ENCODE peak calls at places on chromosomes 5 and 9, in eight cellular contexts. X is esophagus squamous epithelium, G is adrenal gland, A is stomach, Z is IMR-90, B is lower leg skin, Y is heart left ventricle, S is A549. L is an unnamed sample.

GRCh38 chr9:22683393-22684075 is 236.9 kb downstream of the DMRTA1 start:
- DNase-seq in X (no peak), G (no peak), A (no peak), Z (peak), B (no peak), Y (no peak), S (no peak), L (no peak)

GRCh38 chr9:120733190-120733589 is 18.9 kb upstream of the MEGF9 start:
- DNase-seq in X (no peak), G (no peak), A (peak), Z (peak), B (no peak), Y (peak), S (no peak), L (no peak)

GRCh38 chr5:99037668-99038067 is 108.9 kb upstream of the CHD1 start:
- DNase-seq in X (no peak), G (no peak), A (peak), Z (no peak), B (no peak), Y (no peak), S (no peak), L (no peak)

GRCh38 chr5:68484307-68485068 is 268.9 kb downstream of the PIK3R1 start:
- DNase-seq in X (no peak), G (no peak), A (no peak), Z (peak), B (no peak), Y (no peak), S (no peak), L (no peak)

GRCh38 chr9:7137040-7137439 is 379.3 kb downstream of the KDM4C start:
- DNase-seq in X (no peak), G (peak), A (no peak), Z (no peak), B (no peak), Y (peak), S (no peak), L (peak)

GRCh38 chr5:93421498-93421897 is 159.5 kb downstream of the NR2F1-AS1 start:
- DNase-seq in X (no peak), G (no peak), A (no peak), Z (no peak), B (no peak), Y (no peak), S (no peak), L (no peak)

GRCh38 chr5:38660194-38660668 is 103.8 kb upstream of the LIFR start:
- DNase-seq in X (no peak), G (no peak), A (no peak), Z (no peak), B (no peak), Y (peak), S (no peak), L (no peak)

GRCh38 chr9:95147452-95147851 is 170.1 kb downstream of the FANCC start:
- DNase-seq in X (no peak), G (no peak), A (no peak), Z (peak), B (no peak), Y (no peak), S (no peak), L (no peak)

GRCh38 chr5:51829691-51830090 is 446.4 kb downstream of the ISL1 start:
- DNase-seq in X (no peak), G (no peak), A (no peak), Z (no peak), B (no peak), Y (no peak), S (no peak), L (no peak)

GRCh38 chr9:105967798-105968197 is 273.5 kb downstream of the TMEM38B start:
- DNase-seq in X (no peak), G (no peak), A (no peak), Z (no peak), B (no peak), Y (no peak), S (no peak), L (peak)

GRCh38 chr5:81422671-81423070 is 28.7 kb upstream of the ACOT12 start:
- DNase-seq in X (no peak), G (no peak), A (no peak), Z (peak), B (no peak), Y (no peak), S (peak), L (no peak)

GRCh38 chr9:114413909-114414308 is 26.1 kb upstream of the AKNA start:
- DNase-seq in X (no peak), G (peak), A (no peak), Z (peak), B (no peak), Y (no peak), S (no peak), L (no peak)

GRCh38 chr9:122382901-122383850 is 12.4 kb downstream of the PTGS1 start:
- DNase-seq in X (no peak), G (no peak), A (no peak), Z (peak), B (no peak), Y (no peak), S (no peak), L (no peak)

GRCh38 chr5:8906303-8906967 is 639.4 kb downstream of the SEMA5A start:
- DNase-seq in X (no peak), G (no peak), A (no peak), Z (peak), B (no peak), Y (no peak), S (no peak), L (no peak)

GRCh38 chr9:127086771-127087170 is 35.7 kb downstream of the ANGPTL2 start:
- DNase-seq in X (no peak), G (peak), A (no peak), Z (no peak), B (no peak), Y (no peak), S (no peak), L (no peak)

GRCh38 chr5:93274291-93274690 is 306.7 kb downstream of the NR2F1-AS1 start:
- DNase-seq in X (no peak), G (no peak), A (no peak), Z (peak), B (no peak), Y (no peak), S (no peak), L (no peak)

GRCh38 chr9:108463927-108464606 is 391.7 kb downstream of the ACTL7B start:
- DNase-seq in X (no peak), G (no peak), A (no peak), Z (no peak), B (no peak), Y (no peak), S (no peak), L (no peak)

GRCh38 chr5:177542816-177543472 is 11.4 kb downstream of the FAM193B start:
- DNase-seq in X (no peak), G (no peak), A (no peak), Z (no peak), B (no peak), Y (no peak), S (no peak), L (no peak)

GRCh38 chr5:131460867-131461572 is 174.0 kb downstream of the RAPGEF6 start:
- DNase-seq in X (no peak), G (no peak), A (no peak), Z (peak), B (no peak), Y (no peak), S (no peak), L (no peak)

GRCh38 chr9:133968966-133969617 is 23.0 kb downstream of the VAV2 start:
- DNase-seq in X (no peak), G (no peak), A (no peak), Z (no peak), B (no peak), Y (peak), S (no peak), L (no peak)
- TF ChIP-seq POLR2A in X (no peak), G (no peak), A (no peak), Z (no peak), B (no peak), Y (no peak), S (no peak), L (no peak)

GRCh38 chr5:62582198-62582597 is 3.6 kb downstream of the LRRC70 start:
- DNase-seq in X (no peak), G (no peak), A (no peak), Z (no peak), B (no peak), Y (no peak), S (no peak), L (no peak)

GRCh38 chr5:62578540-62578939 is at the start of gene LRRC70:
- DNase-seq in X (no peak), G (no peak), A (no peak), Z (peak), B (no peak), Y (no peak), S (no peak), L (no peak)

GRCh38 chr5:62577488-62577887 is 1.1 kb upstream of the LRRC70 start:
- DNase-seq in X (no peak), G (no peak), A (no peak), Z (no peak), B (no peak), Y (no peak), S (no peak), L (no peak)

GRCh38 chr5:62576570-62577172 is 1.9 kb upstream of the LRRC70 start:
- DNase-seq in X (no peak), G (no peak), A (no peak), Z (no peak), B (no peak), Y (no peak), S (no peak), L (no peak)

GRCh38 chr5:62579761-62580160 is 1.1 kb downstream of the LRRC70 start:
- DNase-seq in X (no peak), G (no peak), A (no peak), Z (no peak), B (no peak), Y (no peak), S (no peak), L (no peak)
- H3K4me3 ChIP-seq in X (no peak), G (no peak), A (no peak), Z (no peak), B (no peak), Y (peak), S (no peak), L (peak)

GRCh38 chr5:1130218-1130946 is 18.5 kb upstream of the SLC12A7 start:
- DNase-seq in X (no peak), G (no peak), A (peak), Z (no peak), B (no peak), Y (no peak), S (no peak), L (no peak)
- TF ChIP-seq POLR2A in X (no peak), G (no peak), A (peak), Z (no peak), B (no peak), Y (no peak), S (no peak), L (no peak)

GRCh38 chr5:135833961-135834638 is 363 bp upstream of the SLC25A48 start:
- DNase-seq in X (no peak), G (no peak), A (no peak), Z (no peak), B (no peak), Y (no peak), S (no peak), L (no peak)
- H3K4me3 ChIP-seq in X (peak), G (no peak), A (peak), Z (no peak), B (no peak), Y (peak), S (peak), L (peak)

DNA sequence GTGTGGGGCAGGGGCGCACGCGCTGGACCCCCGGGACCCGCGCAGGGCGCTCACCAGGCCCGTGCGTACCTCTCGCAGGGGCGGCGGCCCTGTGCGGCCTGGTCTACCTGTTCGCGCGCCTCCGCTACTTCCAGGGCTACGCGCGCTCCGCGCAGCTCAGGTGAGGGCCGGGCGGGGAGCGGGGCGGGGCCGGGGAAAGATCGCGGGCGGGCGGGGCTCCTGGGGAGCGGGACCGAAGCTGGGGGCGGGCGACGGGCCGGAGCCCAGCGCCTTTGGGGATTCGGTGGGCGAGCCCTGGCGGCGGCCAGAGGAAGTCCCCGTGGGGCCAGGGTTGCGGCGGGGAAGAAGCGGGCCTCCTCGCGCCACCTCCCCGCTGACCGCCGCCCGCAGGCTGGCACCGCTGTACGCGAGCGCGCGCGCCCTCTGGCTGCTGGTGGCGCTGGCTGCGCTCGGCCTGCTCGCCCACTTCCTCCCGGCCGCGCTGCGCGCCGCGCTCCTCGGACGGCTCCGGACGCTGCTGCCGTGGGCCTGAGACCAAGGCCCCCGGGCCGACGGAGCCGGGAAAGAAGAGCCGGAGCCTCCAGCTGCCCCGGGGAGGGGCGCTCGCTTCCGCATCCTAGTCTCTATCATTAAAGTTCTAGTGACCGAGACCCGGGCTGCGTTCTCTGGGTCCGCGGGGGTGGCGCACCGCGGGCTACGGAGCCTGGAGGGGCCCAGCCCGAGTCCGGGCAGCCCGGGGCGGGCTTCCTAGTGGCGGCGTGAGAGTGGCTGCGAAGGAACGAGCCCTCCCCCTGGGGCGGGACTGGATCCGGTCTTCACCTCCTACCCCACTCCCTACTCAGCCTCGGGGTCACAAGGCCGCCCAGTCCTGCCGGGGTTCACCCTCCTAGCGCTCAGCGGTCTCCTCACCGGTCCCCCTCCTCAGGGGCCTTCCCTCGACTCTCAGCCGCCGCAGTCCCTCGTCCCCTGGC is 2.4 kb downstream of the LTC4S start:
- DNase-seq in X (no peak), G (peak), A (peak), Z (peak), B (peak), Y (peak), S (no peak), L (no peak)
- TF ChIP-seq POLR2A in X (peak), G (peak), A (no peak), Z (peak), B (no peak), Y (peak), S (peak), L (peak)

DNA sequence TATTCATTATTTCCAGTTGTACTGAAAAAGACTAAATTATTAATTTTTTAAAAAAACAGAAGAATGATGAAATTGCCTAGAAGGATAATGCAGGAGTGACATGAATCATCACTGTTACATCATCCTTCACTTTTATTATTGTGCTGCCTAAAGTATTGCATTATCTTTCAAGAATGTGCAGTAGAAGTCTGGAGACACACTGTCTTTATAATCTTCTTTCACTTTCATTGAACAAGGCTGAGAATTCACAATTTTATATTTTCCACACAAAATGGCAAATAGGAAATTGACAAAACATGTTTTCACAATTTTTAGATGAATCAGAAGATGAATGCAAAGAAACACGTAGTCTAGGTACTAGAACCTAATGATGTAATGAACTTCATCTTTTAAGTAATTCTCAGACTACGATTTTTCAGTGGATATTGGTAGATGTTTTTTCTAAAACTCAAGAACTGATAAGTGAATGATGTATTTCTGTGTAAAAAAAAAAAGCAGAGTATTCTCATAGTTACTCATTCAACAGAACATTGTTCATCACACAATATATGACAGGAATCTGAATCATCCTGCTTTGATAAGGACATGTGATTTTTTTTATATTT is 131.5 kb upstream of the GRHPR start:
- DNase-seq in X (no peak), G (no peak), A (no peak), Z (peak), B (no peak), Y (no peak), S (no peak), L (no peak)
- H3K4me3 ChIP-seq in X (no peak), G (no peak), A (no peak), Z (no peak), B (no peak), Y (no peak), S (peak), L (no peak)

GRCh38 chr9:98795295-98795955 is 930 bp downstream of the ANKS6 start:
- DNase-seq in X (no peak), G (no peak), A (no peak), Z (no peak), B (no peak), Y (no peak), S (no peak), L (no peak)

GRCh38 chr9:98795970-98796363 is 388 bp downstream of the ANKS6 start:
- DNase-seq in X (no peak), G (no peak), A (peak), Z (no peak), B (no peak), Y (no peak), S (no peak), L (no peak)

GRCh38 chr9:98797491-98797890 is 1.1 kb upstream of the ANKS6 start:
- DNase-seq in X (no peak), G (no peak), A (no peak), Z (no peak), B (no peak), Y (no peak), S (no peak), L (no peak)

GRCh38 chr9:98798254-98798653 is 1.9 kb upstream of the ANKS6 start:
- DNase-seq in X (no peak), G (no peak), A (no peak), Z (no peak), B (no peak), Y (no peak), S (no peak), L (no peak)

DNA sequence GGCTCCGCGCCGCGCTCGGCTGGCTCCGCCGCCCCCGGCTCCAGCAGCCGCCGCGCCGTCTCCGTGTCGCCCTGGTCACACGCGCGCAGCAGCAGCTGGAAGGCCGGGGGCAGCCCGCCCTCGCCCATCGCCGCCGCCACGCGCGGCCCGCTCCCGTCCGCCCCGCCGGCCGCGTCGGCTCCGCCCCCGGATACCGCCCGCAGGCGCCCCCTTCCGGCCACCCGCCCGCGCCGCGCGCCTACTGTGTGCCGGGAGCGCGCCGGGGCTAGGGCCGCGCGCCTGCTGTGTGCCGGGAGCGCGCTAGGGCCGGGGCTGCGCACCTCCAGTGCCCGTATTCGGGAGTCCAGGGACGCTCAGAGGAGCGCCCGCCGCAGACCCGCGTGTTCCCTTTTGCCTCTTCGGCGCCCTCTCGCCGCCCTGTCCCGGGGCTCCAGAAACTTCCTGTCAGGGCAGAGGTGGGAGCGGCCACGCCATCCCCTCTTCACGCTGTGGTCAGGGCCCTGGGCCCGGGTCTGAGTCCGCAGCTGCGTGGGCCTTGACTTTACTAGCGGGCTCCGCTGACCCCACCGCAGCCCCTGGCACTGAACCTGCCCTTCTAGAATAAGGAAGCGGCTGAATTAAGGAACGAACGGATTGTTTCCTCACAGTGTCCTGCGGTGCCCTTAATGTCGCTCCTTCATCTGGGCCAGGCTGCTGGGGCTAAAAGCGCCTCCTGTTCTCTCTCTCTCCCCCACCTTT is at the start of gene ANKS6:
- DNase-seq in X (no peak), G (peak), A (peak), Z (peak), B (no peak), Y (peak), S (peak), L (no peak)
- TF ChIP-seq POLR2A in X (peak), G (peak), A (no peak), Z (no peak), B (no peak), Y (no peak), S (peak), L (no peak)

L was measured in esophagus muscularis mucosa.